ENCODE peak calls at places on chromosomes 6 and 20, in seven cellular contexts. L is ovary, W is omental fat pad, H is retinal pigment epithelial cell, U is type B pancreatic cell, B is fibroblast of mammary gland, I is epithelial cell of esophagus. Z is an unnamed sample.

GRCh38 chr6:167683028-167683862 is 143.5 kb upstream of the AFDN start:
- DNase-seq in L (peak; percentile 75), W (no peak), H (peak; percentile 82), U (no peak), B (peak; percentile 36), I (peak; percentile 9), Z (no peak)

GRCh38 chr6:83615025-83615999 is 93.6 kb downstream of the SNAP91 start:
- DNase-seq in L (no peak), W (no peak), H (no peak), U (no peak), B (peak; percentile 34), I (peak; percentile 43), Z (peak; percentile 45)

GRCh38 chr20:45967551-45968080 is 4.4 kb downstream of the ZNF335 start:
- DNase-seq in L (no peak), W (no peak), H (no peak), U (no peak), B (no peak), I (no peak), Z (no peak)

GRCh38 chr20:37640600-37641561 is 52.9 kb upstream of the CTNNBL1 start:
- DNase-seq in L (no peak), W (no peak), H (no peak), U (no peak), B (peak; percentile 45), I (no peak), Z (no peak)

GRCh38 chr20:38829296-38829875 is 23.9 kb downstream of the PPP1R16B start:
- DNase-seq in L (no peak), W (no peak), H (no peak), U (no peak), B (no peak), I (no peak), Z (no peak)

GRCh38 chr20:23159923-23160445 is 73.9 kb upstream of the CD93 start:
- DNase-seq in L (no peak), W (no peak), H (no peak), U (no peak), B (no peak), I (no peak), Z (no peak)

GRCh38 chr6:34055223-34055933 is 90.5 kb downstream of the GRM4 start:
- DNase-seq in L (peak; percentile 57), W (peak; percentile 50), H (peak; percentile 8), U (no peak), B (peak; percentile 59), I (peak; percentile 68), Z (peak; percentile 53)

GRCh38 chr6:163893609-163894189 is 479.2 kb downstream of the QKI start:
- DNase-seq in L (no peak), W (no peak), H (no peak), U (no peak), B (no peak), I (no peak), Z (no peak)

GRCh38 chr6:30882764-30883475 is 1.4 kb upstream of the DDR1 start:
- DNase-seq in L (peak; percentile 58), W (no peak), H (no peak), U (no peak), B (no peak), I (peak; percentile 92), Z (no peak)

GRCh38 chr20:32986331-32986966 is 17.8 kb downstream of the SUN5 start:
- DNase-seq in L (no peak), W (no peak), H (no peak), U (no peak), B (no peak), I (no peak), Z (no peak)

GRCh38 chr6:44664716-44665115 is 277.2 kb downstream of the CDC5L start:
- DNase-seq in L (no peak), W (no peak), H (peak; percentile 75), U (no peak), B (no peak), I (no peak), Z (peak; percentile 53)

GRCh38 chr6:35651244-35651643 is 37.5 kb downstream of the FKBP5 start:
- DNase-seq in L (no peak), W (no peak), H (no peak), U (no peak), B (no peak), I (no peak), Z (no peak)

GRCh38 chr20:10309326-10309725 is 90.7 kb downstream of the SNAP25 start:
- DNase-seq in L (no peak), W (no peak), H (peak; percentile 76), U (no peak), B (peak; percentile 99), I (peak; percentile 78), Z (peak; percentile 91)

GRCh38 chr6:80143312-80143960 is 37.0 kb downstream of the BCKDHB start:
- DNase-seq in L (peak; percentile 87), W (peak; percentile 78), H (peak; percentile 93), U (no peak), B (peak; percentile 94), I (peak; percentile 81), Z (peak; percentile 86)

GRCh38 chr6:1631251-1631650 is 21.5 kb downstream of the FOXC1 start:
- DNase-seq in L (no peak), W (no peak), H (no peak), U (no peak), B (no peak), I (no peak), Z (no peak)

GRCh38 chr6:17473554-17473953 is 80.2 kb downstream of the CAP2 start:
- DNase-seq in L (no peak), W (no peak), H (peak; percentile 59), U (no peak), B (no peak), I (no peak), Z (peak; percentile 16)

GRCh38 chr6:16254535-16254934 is 16.1 kb downstream of the GMPR start:
- DNase-seq in L (no peak), W (no peak), H (no peak), U (no peak), B (no peak), I (no peak), Z (no peak)

GRCh38 chr20:54058420-54059139 is 11.8 kb downstream of the BCAS1 start:
- DNase-seq in L (no peak), W (no peak), H (no peak), U (no peak), B (no peak), I (no peak), Z (no peak)

GRCh38 chr20:50041238-50041915 is 58.6 kb downstream of the SNAI1 start:
- DNase-seq in L (no peak), W (no peak), H (no peak), U (no peak), B (no peak), I (no peak), Z (no peak)

GRCh38 chr20:50044353-50044960 is 61.7 kb downstream of the SNAI1 start:
- DNase-seq in L (no peak), W (no peak), H (no peak), U (no peak), B (no peak), I (no peak), Z (no peak)

GRCh38 chr20:50042370-50043313 is 59.9 kb downstream of the SNAI1 start:
- DNase-seq in L (no peak), W (no peak), H (no peak), U (no peak), B (no peak), I (no peak), Z (no peak)

GRCh38 chr20:50040432-50041237 is 57.9 kb downstream of the SNAI1 start:
- DNase-seq in L (no peak), W (no peak), H (no peak), U (no peak), B (no peak), I (no peak), Z (no peak)

GRCh38 chr20:50043573-50044352 is 61.0 kb downstream of the SNAI1 start:
- DNase-seq in L (no peak), W (no peak), H (no peak), U (no peak), B (no peak), I (no peak), Z (no peak)
- TF ChIP-seq CTCF in L (no peak), W (no peak), H (no peak), U (no peak), B (no peak), I (no peak), Z (no peak)

GRCh38 chr20:43490038-43490437 is 17.5 kb upstream of the L3MBTL1 start:
- DNase-seq in L (no peak), W (no peak), H (no peak), U (no peak), B (no peak), I (no peak), Z (no peak)
- TF ChIP-seq CTCF in L (no peak), W (no peak), H (no peak), U (no peak), B (no peak), I (no peak), Z (no peak)

DNA sequence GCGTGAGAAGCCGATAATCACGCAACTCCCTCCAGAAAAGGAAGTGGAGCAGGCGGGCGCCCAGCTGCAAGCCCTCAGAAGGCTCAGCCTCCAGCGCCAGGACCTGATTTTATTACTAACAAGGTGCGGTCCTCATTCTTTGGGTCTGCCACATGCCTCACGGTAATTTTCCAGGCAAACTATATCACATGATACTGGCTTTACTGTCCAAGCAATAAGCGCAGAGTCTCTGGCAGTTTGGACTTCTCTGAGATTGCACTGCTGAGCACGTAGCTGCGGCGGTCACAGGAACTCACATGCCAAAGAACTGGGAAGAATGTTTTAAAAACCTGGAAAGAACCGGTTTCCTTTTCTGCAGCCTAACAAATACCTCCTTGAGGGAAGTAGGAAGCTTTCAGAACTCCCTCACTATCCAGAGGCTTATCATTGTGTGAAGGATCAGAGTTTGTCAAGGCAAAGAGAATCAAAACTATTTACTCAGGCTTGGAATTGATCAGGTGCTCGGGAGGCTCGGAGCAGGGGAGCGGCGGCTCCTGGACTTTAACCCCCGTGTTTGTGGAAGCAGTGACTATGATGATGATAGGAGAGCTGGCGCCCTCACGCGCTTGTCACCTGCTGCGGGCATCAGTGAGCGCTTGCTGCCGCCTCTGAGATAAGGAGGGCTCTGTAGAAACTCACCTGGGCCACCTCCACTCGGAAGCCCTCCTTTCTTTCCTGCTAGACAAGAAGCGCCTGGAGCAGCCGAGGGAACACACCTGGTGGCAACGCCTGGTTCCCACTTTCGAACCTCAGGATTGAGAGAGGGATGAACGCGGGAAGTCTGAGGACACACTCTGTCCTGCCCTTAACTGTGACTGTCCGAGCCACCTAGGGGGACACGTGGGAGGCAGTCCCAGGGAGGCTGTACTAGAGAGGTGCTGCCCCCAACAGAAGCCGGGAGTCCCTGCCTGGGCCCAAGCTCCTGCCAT is 27.2 kb upstream of the SYNJ2 start:
- DNase-seq in L (no peak), W (no peak), H (peak; percentile 54), U (no peak), B (peak; percentile 29), I (peak; percentile 60), Z (peak; percentile 32)
- TF ChIP-seq CTCF in L (no peak), W (no peak), H (no peak), U (no peak), B (no peak), I (no peak), Z (no peak)

GRCh38 chr20:57475388-57476072 is 49.4 kb downstream of the CTCFL start:
- DNase-seq in L (no peak), W (no peak), H (no peak), U (no peak), B (no peak), I (no peak), Z (no peak)

GRCh38 chr20:57474816-57475215 is 50.1 kb downstream of the CTCFL start:
- DNase-seq in L (no peak), W (no peak), H (no peak), U (no peak), B (no peak), I (no peak), Z (no peak)

GRCh38 chr20:57474191-57474590 is 50.7 kb downstream of the CTCFL start:
- DNase-seq in L (no peak), W (no peak), H (no peak), U (no peak), B (no peak), I (no peak), Z (no peak)

GRCh38 chr20:57471496-57472210 is 53.3 kb downstream of the CTCFL start:
- DNase-seq in L (no peak), W (no peak), H (no peak), U (no peak), B (no peak), I (no peak), Z (no peak)

GRCh38 chr20:57473246-57474042 is 51.5 kb downstream of the CTCFL start:
- DNase-seq in L (no peak), W (no peak), H (no peak), U (no peak), B (no peak), I (peak; percentile 39), Z (no peak)
- TF ChIP-seq CTCF in L (no peak), W (no peak), H (no peak), U (no peak), B (peak; percentile 5), I (peak; percentile 17), Z (peak; percentile 8)